ENCODE peak calls at places on chromosomes 13 and 19, in five cellular contexts. T, G, U, E and R are unnamed samples.

GRCh38 chr19:27654266-27654990 is 1558.5 kb downstream of the UQCRFS1 start:
- DNase-seq in T (no peak), E (no peak), U (no peak), G (no peak), R (no peak)

GRCh38 chr13:43874512-43875092 is 4.9 kb downstream of the CCDC122 start:
- DNase-seq in G (no peak), T (no peak), E (no peak), U (no peak), R (no peak)

GRCh38 chr19:4971424-4971793 is 2.5 kb downstream of the KDM4B start:
- DNase-seq in E (no peak), G (no peak), T (no peak), U (no peak), R (no peak)

GRCh38 chr19:43534811-43535761 is 2.1 kb downstream of the ZNF575 start:
- DNase-seq in G (peak; percentile 59), E (peak; percentile 80), U (no peak), T (peak; percentile 56), R (no peak)

GRCh38 chr13:89568746-89569145 is 1778.7 kb upstream of the MIR17HG start:
- DNase-seq in U (no peak), E (no peak), G (no peak), T (no peak), R (no peak)

GRCh38 chr19:39409886-39410619 is 2.4 kb upstream of the PLEKHG2 start:
- DNase-seq in T (peak; percentile 67), G (peak; percentile 75), U (no peak), E (peak; percentile 91), R (no peak)

GRCh38 chr13:50924025-50924424 is 14.4 kb downstream of the RNASEH2B start:
- DNase-seq in U (no peak), E (no peak), G (no peak), T (no peak), R (no peak)

GRCh38 chr13:81916471-81916870 is 1575.5 kb upstream of the SPRY2 start:
- DNase-seq in E (no peak), G (no peak), U (no peak), T (no peak), R (no peak)

GRCh38 chr19:50728084-50728737 is 5.0 kb downstream of the CLEC11A start:
- DNase-seq in U (peak; percentile 42), E (peak; percentile 85), T (peak; percentile 63), G (no peak), R (no peak)

GRCh38 chr13:112244495-112245177 is 131.5 kb upstream of the SPACA7 start:
- DNase-seq in T (no peak), U (no peak), E (no peak), G (no peak), R (no peak)

GRCh38 chr19:58519087-58519354 is 589 bp downstream of the ZBTB45 start:
- DNase-seq in U (no peak), G (peak; percentile 85), T (peak; percentile 65), E (peak; percentile 82), R (no peak)

GRCh38 chr13:80171096-80171495 is 169.8 kb downstream of the SPRY2 start:
- DNase-seq in U (no peak), E (no peak), T (no peak), G (no peak), R (no peak)

GRCh38 chr13:41420146-41420545 is 37.2 kb upstream of the RGCC start:
- DNase-seq in E (no peak), G (no peak), U (no peak), T (no peak), R (no peak)

GRCh38 chr13:48908381-48909087 is 67.2 kb upstream of the FNDC3A start:
- DNase-seq in G (peak; percentile 56), U (no peak), E (peak; percentile 45), T (no peak), R (no peak)

GRCh38 chr19:40682431-40682964 is 8.0 kb downstream of the NUMBL start:
- DNase-seq in E (no peak), G (no peak), T (no peak), U (no peak), R (no peak)

GRCh38 chr13:43783820-43784219 is 3.0 kb downstream of the ENOX1 start:
- DNase-seq in U (no peak), G (peak; percentile 27), E (no peak), T (peak; percentile 69), R (no peak)

GRCh38 chr19:33300016-33300981 is 2.0 kb downstream of the CEBPA start:
- DNase-seq in G (no peak), U (no peak), T (no peak), E (no peak), R (no peak)

GRCh38 chr13:51928231-51928630 is 66.5 kb downstream of the CCDC70 start:
- DNase-seq in T (no peak), G (no peak), U (no peak), E (no peak), R (no peak)

GRCh38 chr19:33667141-33667540 is 45.4 kb downstream of the CHST8 start:
- DNase-seq in G (no peak), E (no peak), T (no peak), U (no peak), R (no peak)

GRCh38 chr13:28220166-28220565 is 81.8 kb downstream of the PAN3 start:
- DNase-seq in U (no peak), G (no peak), E (no peak), T (peak; percentile 24), R (no peak)

GRCh38 chr19:48926909-48927308 is 6.6 kb upstream of the DHDH start:
- DNase-seq in U (no peak), T (peak; percentile 84), E (peak; percentile 83), G (peak; percentile 87), R (peak; percentile 83)

GRCh38 chr13:65985632-65986031 is 1244.5 kb downstream of the PCDH9 start:
- DNase-seq in U (no peak), E (no peak), T (no peak), G (peak; percentile 57), R (no peak)

GRCh38 chr13:113897161-113897560 is 33.3 kb upstream of the GAS6 start:
- DNase-seq in E (no peak), G (peak; percentile 19), U (no peak), T (peak; percentile 86), R (no peak)

GRCh38 chr13:89053418-89053817 is 1382.2 kb downstream of the SLITRK5 start:
- DNase-seq in T (no peak), G (no peak), U (no peak), E (no peak), R (no peak)

GRCh38 chr13:33743438-33744368 is 74.2 kb upstream of the RFC3 start:
- DNase-seq in E (no peak), U (no peak), G (no peak), T (no peak), R (no peak)

GRCh38 chr19:1840541-1841115 is 7.7 kb downstream of the REXO1 start:
- DNase-seq in E (no peak), U (no peak), G (no peak), T (no peak), R (no peak)

GRCh38 chr13:68509734-68510621 is 1279.8 kb upstream of the PCDH9 start:
- DNase-seq in T (no peak), E (no peak), U (no peak), G (no peak), R (no peak)

GRCh38 chr13:99971576-99972189 is at the start of gene ZIC5:
- DNase-seq in G (peak; percentile 85), U (no peak), T (no peak), E (no peak), R (no peak)

GRCh38 chr19:7843521-7843920 is 13.5 kb downstream of the EVI5L start:
- DNase-seq in E (peak; percentile 7), G (no peak), U (no peak), T (no peak), R (no peak)

GRCh38 chr19:47509170-47509847 is 5.6 kb downstream of the NAPA start:
- DNase-seq in T (no peak), U (no peak), E (no peak), G (no peak), R (no peak)

GRCh38 chr13:29693297-29693945 is 97.9 kb upstream of the SLC7A1 start:
- DNase-seq in T (no peak), U (no peak), E (no peak), G (no peak), R (no peak)

GRCh38 chr13:93751117-93751516 is 524.5 kb downstream of the GPC6 start:
- DNase-seq in G (no peak), U (no peak), T (no peak), E (no peak), R (no peak)

GRCh38 chr13:23776698-23777570 is 112.3 kb downstream of the MIPEP start:
- DNase-seq in T (no peak), E (no peak), G (no peak), U (no peak), R (no peak)

GRCh38 chr19:35879770-35880317 is 11.5 kb downstream of the APLP1 start:
- DNase-seq in G (peak; percentile 93), U (no peak), T (peak; percentile 88), E (peak; percentile 95), R (peak; percentile 50)

GRCh38 chr13:50131998-50132936 is 117.0 kb downstream of the KCNRG start:
- DNase-seq in G (no peak), U (no peak), E (peak; percentile 43), T (no peak), R (no peak)

GRCh38 chr13:46354143-46355087 is 32.6 kb downstream of the RUBCNL start:
- DNase-seq in T (peak; percentile 95), G (peak; percentile 78), E (no peak), U (no peak), R (peak; percentile 12)

GRCh38 chr13:99496322-99497142 is 4.7 kb upstream of the TM9SF2 start:
- DNase-seq in E (peak; percentile 76), U (no peak), G (peak; percentile 84), T (peak; percentile 9), R (peak; percentile 72)

GRCh38 chr19:17718467-17718987 is 753 bp upstream of the MAP1S start:
- DNase-seq in T (no peak), E (no peak), U (no peak), G (no peak), R (no peak)